ENCODE peak calls at places on chromosome 20, in ten cellular contexts. D is brain microvascular endothelial cell, I is mammary epithelial cell, V is endothelial cell of umbilical vein, L is bronchial epithelial cell, W is IMR-90, Q is right lobe of liver, R is osteoblast, E is DND-41, X is GM23338. S is an unnamed sample. For H3K36me3 and H3K27me3, the result is how much of the 10 kb centered on the place peaks cover.

GRCh38 chr20:4987130-4987529 is 14.2 kb downstream of the SLC23A2 start:
- DNase-seq in D (no peak), I (no peak), V (no peak), L (no peak), W (no peak), Q (no peak), R (no peak), E (no peak), X (no peak), S (no peak)

GRCh38 chr20:4216142-4216735 is 200.9 kb upstream of the RNF24 start:
- DNase-seq in D (no peak), I (no peak), V (no peak), L (no peak), W (peak), Q (no peak), R (no peak), E (no peak), X (no peak), S (no peak)

GRCh38 chr20:25629816-25630499 is 6.1 kb upstream of the NANP start:
- DNase-seq in D (no peak), I (no peak), V (no peak), L (no peak), W (no peak), Q (no peak), R (no peak), E (no peak), X (no peak), S (no peak)

GRCh38 chr20:25058051-25058796 is at the start of gene ACSS1:
- DNase-seq in D (no peak), I (peak), V (peak), L (no peak), W (peak), Q (peak), R (peak), E (peak), X (peak), S (peak)

GRCh38 chr20:58518896-58519593 is 3.8 kb upstream of the APCDD1L start:
- DNase-seq in D (no peak), I (no peak), V (no peak), L (no peak), W (no peak), Q (no peak), R (no peak), E (no peak), X (no peak), S (no peak)

GRCh38 chr20:17928633-17929311 is 39.8 kb downstream of the SNX5 start:
- DNase-seq in D (no peak), I (no peak), V (no peak), L (no peak), W (no peak), Q (no peak), R (no peak), E (no peak), X (peak), S (no peak)

GRCh38 chr20:62045529-62046277 is 20.0 kb downstream of the TAF4 start:
- DNase-seq in D (no peak), I (no peak), V (no peak), L (no peak), W (no peak), Q (no peak), R (peak), E (no peak), X (no peak), S (no peak)

GRCh38 chr20:50913976-50914375 is 17.3 kb downstream of the ADNP start:
- DNase-seq in D (peak), I (peak), V (peak), L (peak), W (peak), Q (no peak), R (peak), E (no peak), X (no peak), S (no peak)

GRCh38 chr20:24993337-24994185 is 1.0 kb upstream of the APMAP start:
- DNase-seq in D (no peak), I (peak), V (peak), L (peak), W (peak), Q (no peak), R (no peak), E (no peak), X (no peak), S (no peak)

GRCh38 chr20:57474816-57475215 is 50.1 kb downstream of the CTCFL start:
- DNase-seq in D (no peak), I (no peak), V (no peak), L (no peak), W (no peak), Q (no peak), R (peak), E (no peak), X (no peak), S (no peak)

GRCh38 chr20:46870041-46870440 is 24.6 kb upstream of the EYA2 start:
- DNase-seq in D (no peak), I (no peak), V (no peak), L (no peak), W (no peak), Q (no peak), R (no peak), E (no peak), X (no peak), S (no peak)

GRCh38 chr20:17787816-17788215 is 88.0 kb downstream of the BANF2 start:
- DNase-seq in D (no peak), I (no peak), V (no peak), L (no peak), W (no peak), Q (no peak), R (no peak), E (no peak), X (peak), S (no peak)

GRCh38 chr20:52859156-52859887 is 112.8 kb upstream of the TSHZ2 start:
- DNase-seq in D (no peak), I (peak), V (peak), L (peak), W (no peak), Q (peak), R (no peak), E (no peak), X (peak), S (no peak)

GRCh38 chr20:42938486-42939205 is 251.1 kb downstream of the PTPRT start:
- DNase-seq in D (no peak), I (peak), V (no peak), L (no peak), W (no peak), Q (no peak), R (no peak), E (no peak), X (no peak), S (no peak)

GRCh38 chr20:56998438-56998837 is 268.0 kb downstream of the BMP7 start:
- DNase-seq in D (no peak), I (no peak), V (no peak), L (no peak), W (no peak), Q (no peak), R (no peak), E (no peak), X (no peak), S (no peak)

GRCh38 chr20:25303292-25304024 is 55.6 kb downstream of the PYGB start:
- DNase-seq in D (no peak), I (no peak), V (no peak), L (no peak), W (no peak), Q (no peak), R (peak), E (no peak), X (no peak), S (no peak)

GRCh38 chr20:6053776-6054688 is at the start of gene LRRN4:
- DNase-seq in D (no peak), I (peak), V (no peak), L (peak), W (peak), Q (no peak), R (peak), E (no peak), X (peak), S (no peak)

GRCh38 chr20:57450419-57450818 is 59.2 kb downstream of the RBM38 start:
- DNase-seq in D (no peak), I (no peak), V (no peak), L (no peak), W (peak), Q (peak), R (peak), E (no peak), X (no peak), S (no peak)

GRCh38 chr20:10490706-10491105 is 55.6 kb downstream of the SLX4IP start:
- DNase-seq in D (no peak), I (no peak), V (no peak), L (no peak), W (peak), Q (no peak), R (no peak), E (peak), X (peak), S (no peak)

GRCh38 chr20:61835301-61835700 is 230.4 kb downstream of the TAF4 start:
- DNase-seq in D (no peak), I (no peak), V (no peak), L (no peak), W (no peak), Q (no peak), R (peak), E (no peak), X (no peak), S (no peak)

GRCh38 chr20:43975096-43975768 is 60.6 kb downstream of the TOX2 start:
- DNase-seq in D (peak), I (peak), V (no peak), L (peak), W (peak), Q (no peak), R (peak), E (no peak), X (no peak), S (no peak)

GRCh38 chr20:57223648-57224489 is 42.6 kb downstream of the BMP7 start:
- DNase-seq in D (no peak), I (peak), V (no peak), L (no peak), W (no peak), Q (no peak), R (peak), E (no peak), X (no peak), S (no peak)

GRCh38 chr20:49901588-49901987 is 13.7 kb downstream of the SPATA2 start:
- DNase-seq in D (no peak), I (no peak), V (no peak), L (no peak), W (no peak), Q (no peak), R (no peak), E (no peak), X (no peak), S (no peak)

GRCh38 chr20:11047559-11047958 is 373.8 kb upstream of the JAG1 start:
- DNase-seq in D (no peak), I (peak), V (no peak), L (peak), W (no peak), Q (no peak), R (no peak), E (no peak), X (no peak), S (no peak)

GRCh38 chr20:55472704-55473103 is 532.6 kb downstream of the CBLN4 start:
- DNase-seq in D (no peak), I (no peak), V (no peak), L (peak), W (no peak), Q (no peak), R (no peak), E (no peak), X (no peak), S (no peak)

GRCh38 chr20:59300341-59301081 is at the start of gene EDN3:
- DNase-seq in D (no peak), I (peak), V (no peak), L (no peak), W (no peak), Q (no peak), R (no peak), E (no peak), X (peak), S (no peak)

GRCh38 chr20:49541733-49542513 is 26.0 kb downstream of the PTGIS start:
- DNase-seq in D (peak), I (peak), V (peak), L (peak), W (peak), Q (peak), R (peak), E (peak), X (peak), S (peak)

GRCh38 chr20:37945034-37945660 is 42.2 kb downstream of the VSTM2L start:
- DNase-seq in D (no peak), I (no peak), V (no peak), L (no peak), W (no peak), Q (no peak), R (peak), E (no peak), X (no peak), S (peak)

GRCh38 chr20:60009826-60010616 is 51.8 kb downstream of the CDH26 start:
- DNase-seq in D (no peak), I (no peak), V (no peak), L (no peak), W (no peak), Q (no peak), R (no peak), E (no peak), X (peak), S (no peak)

DNA sequence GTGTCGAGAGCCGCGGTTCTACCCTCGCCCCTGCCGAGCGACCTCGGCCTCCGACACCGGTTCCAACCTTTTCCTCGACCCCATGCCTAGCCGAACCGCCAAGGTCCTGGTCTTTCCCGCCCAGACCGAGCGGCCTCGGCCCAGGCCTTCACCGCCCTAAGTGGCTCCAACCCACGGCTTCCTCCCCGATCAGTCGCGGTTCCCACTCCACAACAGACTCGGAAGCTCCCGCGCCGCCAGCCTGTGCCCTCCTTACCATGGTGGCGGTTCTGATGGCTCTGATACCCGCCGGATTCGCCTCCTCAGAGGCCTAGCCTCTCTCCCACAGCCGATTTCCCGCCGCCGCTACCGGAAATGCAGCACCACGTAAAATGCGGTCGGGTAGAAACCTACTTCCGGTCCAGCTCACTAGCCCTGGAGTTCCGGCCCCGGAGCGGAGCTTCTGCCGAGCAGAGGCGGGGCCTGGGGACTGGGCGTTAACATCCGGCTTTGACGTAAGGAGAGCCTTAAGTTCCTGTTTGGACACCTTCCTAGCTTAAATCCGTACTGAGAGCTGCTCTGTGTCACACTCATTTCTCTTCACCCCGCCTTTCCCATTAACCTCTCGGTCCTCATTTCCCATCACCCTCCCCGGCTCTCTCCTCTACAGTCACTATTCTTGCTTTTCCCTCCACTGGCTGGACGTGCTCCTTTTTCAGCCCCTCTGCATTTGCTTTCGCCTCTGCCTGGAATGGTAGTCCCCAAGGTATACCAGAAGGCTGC is at the start of gene SNRPB:
- DNase-seq in D (peak), I (peak), V (peak), L (peak), W (peak), Q (peak), R (peak), E (peak), X (peak), S (peak)
- TF ChIP-seq CTCF in D (no peak), I (no peak), V (no peak), L (no peak), W (no peak), Q (no peak), R (no peak), E (peak), X (no peak), S (no peak)

DNA sequence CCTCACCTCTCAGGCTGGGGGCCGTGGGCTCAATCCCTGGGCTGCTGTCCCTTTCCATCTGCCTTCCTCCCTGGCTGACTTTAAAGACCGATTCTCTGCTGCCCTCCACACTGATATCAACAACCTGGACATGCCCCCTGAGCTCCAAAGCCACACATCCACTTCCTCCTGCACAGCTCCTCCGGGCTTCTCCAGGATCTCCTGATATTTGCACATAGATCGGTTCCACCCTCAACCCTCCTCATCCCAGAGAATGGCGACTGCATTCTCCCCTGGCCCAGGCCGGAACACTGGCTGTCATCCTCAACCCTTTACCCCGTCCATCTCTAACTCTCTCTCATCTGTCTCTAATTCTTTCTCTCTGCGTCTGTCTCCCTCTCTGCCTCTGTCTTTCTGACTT is 21.0 kb upstream of the NOL4L start:
- DNase-seq in D (no peak), I (no peak), V (no peak), L (no peak), W (no peak), Q (no peak), R (no peak), E (no peak), X (no peak), S (no peak)
- H3K36me3 ChIP-seq in D (under half), I (under half), V (under half), L (under half), W (under half), Q (under half), R (under half), E (under half), X (under half), S (under half)

GRCh38 chr20:23867152-23867776 is 12.3 kb downstream of the CST5 start:
- DNase-seq in D (no peak), I (no peak), V (no peak), L (no peak), W (no peak), Q (no peak), R (no peak), E (peak), X (peak), S (no peak)
- H3K27me3 ChIP-seq in D (under half), I (under half), V (under half), L (under half), W (under half), Q (under half), R (under half), E (under half), X (under half), S (under half)

GRCh38 chr20:34085544-34086040 is 26.5 kb downstream of the EIF2S2 start:
- DNase-seq in D (no peak), I (no peak), V (no peak), L (no peak), W (no peak), Q (no peak), R (no peak), E (no peak), X (no peak), S (no peak)

GRCh38 chr20:34083781-34084180 is 28.3 kb downstream of the EIF2S2 start:
- DNase-seq in D (no peak), I (no peak), V (no peak), L (no peak), W (no peak), Q (no peak), R (no peak), E (no peak), X (no peak), S (no peak)

GRCh38 chr20:34082232-34082887 is 29.7 kb downstream of the EIF2S2 start:
- DNase-seq in D (no peak), I (no peak), V (no peak), L (no peak), W (no peak), Q (no peak), R (no peak), E (no peak), X (no peak), S (no peak)

GRCh38 chr20:34084227-34084923 is 27.7 kb downstream of the EIF2S2 start:
- DNase-seq in D (peak), I (no peak), V (no peak), L (no peak), W (no peak), Q (no peak), R (no peak), E (no peak), X (no peak), S (no peak)

GRCh38 chr20:34083137-34083536 is 28.9 kb downstream of the EIF2S2 start:
- DNase-seq in D (peak), I (peak), V (peak), L (peak), W (peak), Q (peak), R (peak), E (no peak), X (peak), S (no peak)
- TF ChIP-seq CTCF in D (peak), I (peak), V (no peak), L (peak), W (peak), Q (peak), R (peak), E (no peak), X (no peak), S (no peak)

GRCh38 chr20:35729836-35730582 is 12.1 kb downstream of the RBM39 start:
- DNase-seq in D (no peak), I (no peak), V (no peak), L (no peak), W (no peak), Q (no peak), R (no peak), E (no peak), X (no peak), S (no peak)
- H3K36me3 ChIP-seq in D (half or more), I (half or more), V (under half), L (under half), W (half or more), Q (under half), R (half or more), E (half or more), X (half or more), S (half or more)

DNA sequence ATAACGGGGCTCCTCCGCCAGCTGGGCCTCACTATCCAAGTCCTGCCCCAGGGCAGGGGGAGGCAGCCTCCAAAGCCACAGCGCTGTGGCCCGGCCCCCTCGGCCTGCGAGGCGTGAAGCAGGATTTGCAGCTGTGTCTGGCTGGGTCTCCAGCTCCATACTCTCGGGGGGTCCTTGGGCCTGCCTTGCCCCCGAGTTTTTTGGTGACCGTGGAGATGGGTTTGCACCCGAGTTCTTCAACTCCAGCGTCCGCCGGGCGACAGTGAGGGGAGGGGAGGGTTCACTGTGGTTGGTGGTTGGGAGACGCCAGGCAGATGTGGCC is 54.9 kb upstream of the CHRNA4 start:
- DNase-seq in D (no peak), I (no peak), V (no peak), L (no peak), W (no peak), Q (no peak), R (no peak), E (no peak), X (no peak), S (no peak)
- H3K27me3 ChIP-seq in D (under half), I (under half), V (under half), L (under half), W (under half), Q (under half), R (under half), E (under half), X (under half), S (under half)

GRCh38 chr20:22374678-22375590 is 209.4 kb downstream of the FOXA2 start:
- DNase-seq in D (peak), I (peak), V (no peak), L (peak), W (no peak), Q (no peak), R (peak), E (no peak), X (peak), S (no peak)
- TF ChIP-seq CTCF in D (no peak), I (no peak), V (no peak), L (no peak), W (no peak), Q (no peak), R (no peak), E (no peak), X (no peak), S (no peak)

GRCh38 chr20:45069261-45069660 is 31.7 kb downstream of the KCNS1 start:
- DNase-seq in D (no peak), I (no peak), V (peak), L (no peak), W (no peak), Q (no peak), R (no peak), E (no peak), X (no peak), S (no peak)

GRCh38 chr20:45064812-45065211 is 36.1 kb downstream of the KCNS1 start:
- DNase-seq in D (no peak), I (no peak), V (no peak), L (no peak), W (no peak), Q (no peak), R (no peak), E (no peak), X (no peak), S (no peak)

GRCh38 chr20:45067558-45067957 is 33.4 kb downstream of the KCNS1 start:
- DNase-seq in D (no peak), I (peak), V (no peak), L (peak), W (no peak), Q (no peak), R (no peak), E (no peak), X (no peak), S (no peak)

GRCh38 chr20:45067087-45067486 is 33.8 kb downstream of the KCNS1 start:
- DNase-seq in D (no peak), I (peak), V (no peak), L (peak), W (no peak), Q (no peak), R (no peak), E (no peak), X (no peak), S (no peak)

GRCh38 chr20:45066372-45066771 is 34.6 kb downstream of the KCNS1 start:
- DNase-seq in D (no peak), I (no peak), V (no peak), L (no peak), W (peak), Q (no peak), R (no peak), E (no peak), X (no peak), S (no peak)
- H3K36me3 ChIP-seq in D (under half), I (under half), V (under half), L (under half), W (under half), Q (under half), R (under half), E (under half), X (under half), S (under half)

GRCh38 chr20:31967830-31968249 is at the start of gene XKR7:
- DNase-seq in D (no peak), I (no peak), V (no peak), L (no peak), W (no peak), Q (no peak), R (no peak), E (no peak), X (peak), S (peak)
- H3K27me3 ChIP-seq in D (under half), I (under half), V (under half), L (under half), W (under half), Q (under half), R (under half), E (under half), X (under half), S (under half)